ENCODE peak calls at places on chromosome 6, in four cellular contexts. C is transverse colon, H is substantia nigra, Q is IMR-90. X is an unnamed sample.

GRCh38 chr6:13554929-13555333 is 19.5 kb upstream of the SIRT5 start:
- DNase-seq in C (no peak), H (peak; percentile 23), Q (peak; percentile 13), X (no peak)

GRCh38 chr6:167113935-167114910 is 8.7 kb upstream of the CCR6 start:
- DNase-seq in C (peak; percentile 67), H (no peak), Q (no peak), X (no peak)

GRCh38 chr6:82841309-82841708 is 224.3 kb downstream of the UBE3D start:
- DNase-seq in C (no peak), H (no peak), Q (no peak), X (no peak)

GRCh38 chr6:90062667-90063066 is 168.4 kb downstream of the GJA10 start:
- DNase-seq in C (no peak), H (no peak), Q (no peak), X (no peak)

GRCh38 chr6:35392111-35392702 is 49.8 kb downstream of the PPARD start:
- DNase-seq in C (peak; percentile 90), H (no peak), Q (no peak), X (no peak)

GRCh38 chr6:157756708-157757429 is 66.2 kb upstream of the SNX9 start:
- DNase-seq in C (peak; percentile 92), H (no peak), Q (peak; percentile 73), X (peak; percentile 91)

GRCh38 chr6:19204445-19204844 is 632.7 kb upstream of the ID4 start:
- DNase-seq in C (no peak), H (no peak), Q (no peak), X (no peak)

GRCh38 chr6:144897441-144897921 is 612.3 kb downstream of the UTRN start:
- DNase-seq in C (no peak), H (no peak), Q (peak; percentile 87), X (no peak)

GRCh38 chr6:7311920-7312615 is 931 bp downstream of the SSR1 start:
- DNase-seq in C (no peak), H (no peak), Q (peak; percentile 35), X (no peak)

GRCh38 chr6:33750244-33750991 is 3.7 kb upstream of the IP6K3 start:
- DNase-seq in C (peak; percentile 33), H (no peak), Q (no peak), X (no peak)
- H3K27ac ChIP-seq in C (peak overlapping the region; percentile 33), H (no peak overlapping the region), Q (no peak overlapping the region), X (no peak overlapping the region)

DNA sequence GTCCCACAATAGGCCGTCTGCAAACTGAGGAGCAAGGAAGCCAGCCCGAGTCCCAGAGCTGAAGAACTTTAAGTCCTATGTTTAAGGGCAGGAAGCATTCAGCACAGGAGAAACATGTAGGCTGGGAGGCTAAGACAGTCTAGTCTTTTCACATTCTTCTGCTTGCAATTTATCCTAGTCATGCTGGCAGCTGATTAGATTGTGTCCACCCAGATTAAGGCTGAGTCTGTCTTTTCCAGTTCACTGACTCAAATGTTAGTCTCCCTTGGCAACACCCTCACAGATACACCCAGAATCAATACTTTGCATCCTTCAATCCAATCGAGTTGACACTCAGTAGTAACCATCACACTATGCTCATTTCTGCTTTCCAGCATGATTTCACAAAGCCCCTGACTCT is 693.1 kb downstream of the HTR1B start:
- DNase-seq in C (no peak), H (no peak), Q (no peak), X (no peak)
- H3K27ac ChIP-seq in C (no peak overlapping the region), H (no peak overlapping the region), Q (no peak overlapping the region), X (no peak overlapping the region)

DNA sequence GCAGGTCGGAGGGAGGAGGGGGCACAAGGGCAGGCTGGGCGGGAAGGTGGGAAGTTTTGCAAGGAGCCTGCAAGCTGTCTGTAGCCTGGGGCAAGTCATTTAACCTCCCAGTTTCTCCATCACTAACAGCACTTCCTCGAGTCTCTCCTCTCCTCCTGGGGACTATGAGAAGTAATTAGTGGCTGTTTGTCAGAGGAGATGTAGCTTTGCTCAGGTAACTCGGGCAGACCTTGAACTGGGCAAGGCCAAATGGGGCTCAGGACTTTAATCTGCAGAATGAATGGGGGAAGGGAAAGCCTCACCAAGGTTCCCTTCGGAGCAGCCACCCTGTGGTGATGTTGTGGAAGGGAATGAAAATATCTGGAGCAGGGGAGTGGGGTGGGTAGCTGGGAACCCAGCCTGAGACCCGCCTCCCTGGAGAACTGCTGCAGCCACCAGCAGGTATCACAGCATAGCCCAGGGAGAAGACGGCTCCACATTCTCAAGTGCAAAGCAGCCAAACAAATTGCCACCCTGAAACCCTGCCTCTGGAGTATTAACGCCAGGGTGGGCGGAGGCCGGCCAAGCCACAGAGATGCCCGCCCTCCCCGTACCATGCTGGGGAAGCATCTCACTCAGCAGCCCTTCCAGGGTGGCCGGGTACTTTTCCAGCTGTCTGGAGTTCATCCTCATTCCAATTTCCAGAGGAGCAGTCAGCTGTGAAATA is 6.1 kb upstream of the LEMD2 start:
- DNase-seq in C (no peak), H (no peak), Q (no peak), X (no peak)
- H3K27ac ChIP-seq in C (no peak overlapping the region), H (no peak overlapping the region), Q (no peak overlapping the region), X (no peak overlapping the region)

GRCh38 chr6:137811121-137811911 is 55.7 kb upstream of the TNFAIP3 start:
- DNase-seq in C (peak; percentile 82), H (no peak), Q (peak; percentile 96), X (no peak)
- H3K27ac ChIP-seq in C (peak overlapping the region; percentile 8), H (no peak overlapping the region), Q (no peak overlapping the region), X (no peak overlapping the region)

DNA sequence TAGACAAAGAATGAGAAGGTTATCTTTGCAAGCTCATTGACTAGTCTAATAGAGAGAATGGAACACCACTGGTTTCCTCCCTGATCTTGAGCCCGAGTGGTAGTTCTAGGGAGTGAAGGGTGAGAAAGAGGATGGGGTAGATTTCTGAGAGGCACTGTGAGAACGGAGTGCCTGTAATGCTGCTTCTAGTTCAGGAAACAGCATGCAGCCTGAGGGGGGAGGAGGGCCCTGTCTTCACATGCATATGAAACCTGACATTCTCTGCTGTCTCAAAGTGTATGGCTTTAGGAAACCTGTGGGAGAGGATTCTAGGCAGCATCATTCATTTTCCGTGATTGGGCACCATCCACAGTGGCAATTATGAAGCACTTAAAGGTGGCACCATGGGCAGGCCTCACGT is 259.4 kb upstream of the MAN1A1 start:
- DNase-seq in C (no peak), H (no peak), Q (no peak), X (no peak)
- H3K27ac ChIP-seq in C (no peak overlapping the region), H (no peak overlapping the region), Q (no peak overlapping the region), X (no peak overlapping the region)

DNA sequence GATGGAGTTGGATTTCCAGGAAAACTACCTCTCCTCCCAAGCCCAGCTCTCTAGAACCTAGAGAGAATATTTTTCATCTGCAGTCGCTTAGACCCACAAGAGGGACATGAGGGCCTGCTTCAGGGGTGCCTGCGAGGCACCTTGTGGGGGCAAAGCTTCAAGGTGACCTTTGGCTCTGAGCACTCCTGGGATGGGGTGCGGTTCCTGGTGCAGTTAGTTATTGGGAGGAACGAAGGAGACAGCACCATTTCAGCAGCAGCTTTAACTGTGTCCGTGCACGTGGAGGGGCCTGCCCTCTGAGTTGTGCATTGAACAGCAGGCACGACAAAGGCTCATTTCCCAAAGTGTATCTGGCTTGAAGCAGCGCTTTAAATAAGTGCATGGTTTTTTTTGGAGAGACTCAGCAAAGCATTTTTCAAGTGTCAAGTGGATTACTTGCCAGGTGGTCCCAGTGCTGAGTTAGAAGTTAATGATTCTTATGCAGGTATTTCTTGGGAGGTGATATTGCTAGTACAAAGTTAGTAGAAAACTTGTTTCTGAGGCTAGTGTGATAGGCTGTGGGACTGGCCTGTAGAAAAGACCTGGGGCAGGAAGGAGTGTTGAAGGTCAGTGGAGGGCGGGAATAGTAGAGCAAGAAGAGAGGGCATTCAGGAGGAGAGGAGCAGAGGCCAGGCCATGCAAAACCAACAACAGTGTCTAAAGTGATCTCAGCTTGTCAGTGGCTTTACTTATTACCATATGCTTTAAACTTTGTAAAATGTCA is 3.8 kb downstream of the IGF2R start:
- DNase-seq in C (no peak), H (no peak), Q (no peak), X (no peak)
- H3K27ac ChIP-seq in C (no peak overlapping the region), H (no peak overlapping the region), Q (no peak overlapping the region), X (no peak overlapping the region)

DNA sequence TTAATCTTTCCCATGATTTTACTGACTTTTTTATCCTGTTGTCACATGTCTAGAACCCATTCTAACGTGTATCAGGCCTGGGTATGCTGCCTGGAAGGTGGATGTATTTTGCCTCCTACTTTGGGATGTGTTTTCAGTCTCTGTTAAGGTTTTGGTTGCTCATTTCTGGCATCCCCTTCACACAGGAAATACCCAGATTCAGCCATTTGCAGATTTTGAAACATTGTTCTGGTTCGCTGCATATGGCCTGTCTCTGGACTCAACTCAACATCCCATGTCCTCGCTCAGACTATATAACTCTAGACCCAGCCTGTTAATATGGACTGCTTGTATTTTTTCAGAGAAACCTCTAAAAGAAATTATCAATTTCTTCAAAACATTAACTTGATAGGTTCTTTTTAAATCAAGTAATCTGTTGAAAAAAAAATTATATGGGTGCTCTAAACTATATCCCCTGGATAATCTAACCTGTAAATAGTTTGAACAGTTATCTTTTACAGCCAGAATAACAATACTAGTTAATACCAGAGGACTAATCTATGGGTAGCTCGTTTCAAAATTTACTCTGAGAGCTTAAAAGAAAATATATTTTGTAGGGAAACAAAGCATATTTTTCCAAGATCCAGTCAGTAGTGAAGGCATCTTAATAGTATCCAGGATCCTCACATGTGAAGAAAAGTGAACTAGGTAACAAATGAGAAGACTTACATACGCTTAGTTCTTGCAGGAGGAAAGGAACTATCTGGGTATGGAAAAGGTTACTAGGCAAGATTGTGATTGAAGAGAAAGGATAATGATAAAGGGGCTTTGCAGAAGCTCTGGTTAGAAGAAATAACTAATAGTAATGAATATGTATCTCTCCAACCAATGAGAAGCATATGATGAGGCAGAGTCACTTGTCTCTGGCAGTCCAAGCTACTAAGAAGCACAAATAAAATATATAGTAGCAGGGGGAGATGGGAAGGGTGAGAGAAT is 23.4 kb upstream of the HLA-DQB1 start:
- DNase-seq in C (no peak), H (no peak), Q (no peak), X (no peak)
- H3K27ac ChIP-seq in C (no peak overlapping the region), H (no peak overlapping the region), Q (no peak overlapping the region), X (no peak overlapping the region)